ENCODE peak calls at places on chromosomes 4 and X, in nine cellular contexts. One of them, this sample, is unnamed.

GRCh38 chrX:19535481-19535880 is 20.2 kb upstream of the MAP3K15 start:
- DNase-seq in activated CD4-positive, alpha-beta T cell treated with anti-CD3 and anti-CD28 coated beads, Interleukin-2, amount 10 ng/mL, durations not matched to agents 7 days and 5 days: no peak
- DNase-seq in PC-3: peak
- DNase-seq in NCI-H460: no peak
- DNase-seq in stimulated activated CD4-positive, alpha-beta T cell treated with anti-CD3 and anti-CD28 coated beads, Interleukin-2, amount 100 ng/mL, for 48 hours: no peak
- DNase-seq in endothelial cell: no peak
- DNase-seq in fibroblast of pulmonary artery: peak
- DNase-seq in NCI-H2227 treated with DMSO at 0.1 percent for 48 hours: peak
- DNase-seq in naive B cell: no peak
- DNase-seq in this sample: no peak

GRCh38 chrX:54157561-54157960 is 25.5 kb downstream of the FAM120C start:
- DNase-seq in activated CD4-positive, alpha-beta T cell treated with anti-CD3 and anti-CD28 coated beads, Interleukin-2, amount 10 ng/mL, durations not matched to agents 7 days and 5 days: no peak
- DNase-seq in PC-3: peak
- DNase-seq in NCI-H460: no peak
- DNase-seq in stimulated activated CD4-positive, alpha-beta T cell treated with anti-CD3 and anti-CD28 coated beads, Interleukin-2, amount 100 ng/mL, for 48 hours: no peak
- DNase-seq in endothelial cell: no peak
- DNase-seq in fibroblast of pulmonary artery: no peak
- DNase-seq in NCI-H2227 treated with DMSO at 0.1 percent for 48 hours: no peak
- DNase-seq in naive B cell: no peak
- DNase-seq in this sample: no peak

GRCh38 chrX:14964500-14964899 is 91.3 kb downstream of the MOSPD2 start:
- DNase-seq in activated CD4-positive, alpha-beta T cell treated with anti-CD3 and anti-CD28 coated beads, Interleukin-2, amount 10 ng/mL, durations not matched to agents 7 days and 5 days: no peak
- DNase-seq in PC-3: peak
- DNase-seq in NCI-H460: no peak
- DNase-seq in stimulated activated CD4-positive, alpha-beta T cell treated with anti-CD3 and anti-CD28 coated beads, Interleukin-2, amount 100 ng/mL, for 48 hours: no peak
- DNase-seq in endothelial cell: no peak
- DNase-seq in fibroblast of pulmonary artery: peak
- DNase-seq in NCI-H2227 treated with DMSO at 0.1 percent for 48 hours: no peak
- DNase-seq in naive B cell: no peak
- DNase-seq in this sample: no peak

GRCh38 chr4:169099775-169100180 is 89.7 kb upstream of the CBR4 start:
- DNase-seq in activated CD4-positive, alpha-beta T cell treated with anti-CD3 and anti-CD28 coated beads, Interleukin-2, amount 10 ng/mL, durations not matched to agents 7 days and 5 days: no peak
- DNase-seq in PC-3: no peak
- DNase-seq in NCI-H460: no peak
- DNase-seq in stimulated activated CD4-positive, alpha-beta T cell treated with anti-CD3 and anti-CD28 coated beads, Interleukin-2, amount 100 ng/mL, for 48 hours: no peak
- DNase-seq in endothelial cell: no peak
- DNase-seq in fibroblast of pulmonary artery: peak
- DNase-seq in NCI-H2227 treated with DMSO at 0.1 percent for 48 hours: no peak
- DNase-seq in naive B cell: no peak
- DNase-seq in this sample: no peak

GRCh38 chr4:29046716-29047115 is 1673.5 kb upstream of the PCDH7 start:
- DNase-seq in activated CD4-positive, alpha-beta T cell treated with anti-CD3 and anti-CD28 coated beads, Interleukin-2, amount 10 ng/mL, durations not matched to agents 7 days and 5 days: no peak
- DNase-seq in PC-3: peak
- DNase-seq in NCI-H460: no peak
- DNase-seq in stimulated activated CD4-positive, alpha-beta T cell treated with anti-CD3 and anti-CD28 coated beads, Interleukin-2, amount 100 ng/mL, for 48 hours: no peak
- DNase-seq in endothelial cell: no peak
- DNase-seq in fibroblast of pulmonary artery: peak
- DNase-seq in NCI-H2227 treated with DMSO at 0.1 percent for 48 hours: no peak
- DNase-seq in naive B cell: no peak
- DNase-seq in this sample: no peak

GRCh38 chrX:90883479-90883878 is 551.2 kb upstream of the PABPC5 start:
- DNase-seq in activated CD4-positive, alpha-beta T cell treated with anti-CD3 and anti-CD28 coated beads, Interleukin-2, amount 10 ng/mL, durations not matched to agents 7 days and 5 days: no peak
- DNase-seq in PC-3: no peak
- DNase-seq in NCI-H460: no peak
- DNase-seq in stimulated activated CD4-positive, alpha-beta T cell treated with anti-CD3 and anti-CD28 coated beads, Interleukin-2, amount 100 ng/mL, for 48 hours: no peak
- DNase-seq in endothelial cell: no peak
- DNase-seq in fibroblast of pulmonary artery: no peak
- DNase-seq in NCI-H2227 treated with DMSO at 0.1 percent for 48 hours: no peak
- DNase-seq in naive B cell: no peak
- DNase-seq in this sample: no peak

GRCh38 chr4:165461176-165461835 is 82.5 kb downstream of the CPE start:
- DNase-seq in activated CD4-positive, alpha-beta T cell treated with anti-CD3 and anti-CD28 coated beads, Interleukin-2, amount 10 ng/mL, durations not matched to agents 7 days and 5 days: no peak
- DNase-seq in PC-3: no peak
- DNase-seq in NCI-H460: no peak
- DNase-seq in stimulated activated CD4-positive, alpha-beta T cell treated with anti-CD3 and anti-CD28 coated beads, Interleukin-2, amount 100 ng/mL, for 48 hours: no peak
- DNase-seq in endothelial cell: no peak
- DNase-seq in fibroblast of pulmonary artery: peak
- DNase-seq in NCI-H2227 treated with DMSO at 0.1 percent for 48 hours: no peak
- DNase-seq in naive B cell: no peak
- DNase-seq in this sample: no peak

GRCh38 chr4:152586668-152587067 is 50.8 kb upstream of the FBXW7 start:
- DNase-seq in activated CD4-positive, alpha-beta T cell treated with anti-CD3 and anti-CD28 coated beads, Interleukin-2, amount 10 ng/mL, durations not matched to agents 7 days and 5 days: no peak
- DNase-seq in PC-3: no peak
- DNase-seq in NCI-H460: no peak
- DNase-seq in stimulated activated CD4-positive, alpha-beta T cell treated with anti-CD3 and anti-CD28 coated beads, Interleukin-2, amount 100 ng/mL, for 48 hours: no peak
- DNase-seq in endothelial cell: no peak
- DNase-seq in fibroblast of pulmonary artery: no peak
- DNase-seq in NCI-H2227 treated with DMSO at 0.1 percent for 48 hours: no peak
- DNase-seq in naive B cell: no peak
- DNase-seq in this sample: no peak

GRCh38 chr4:53937918-53938317 is 126.5 kb downstream of the CHIC2 start:
- DNase-seq in activated CD4-positive, alpha-beta T cell treated with anti-CD3 and anti-CD28 coated beads, Interleukin-2, amount 10 ng/mL, durations not matched to agents 7 days and 5 days: no peak
- DNase-seq in PC-3: no peak
- DNase-seq in NCI-H460: no peak
- DNase-seq in stimulated activated CD4-positive, alpha-beta T cell treated with anti-CD3 and anti-CD28 coated beads, Interleukin-2, amount 100 ng/mL, for 48 hours: no peak
- DNase-seq in endothelial cell: no peak
- DNase-seq in fibroblast of pulmonary artery: peak
- DNase-seq in NCI-H2227 treated with DMSO at 0.1 percent for 48 hours: no peak
- DNase-seq in naive B cell: no peak
- DNase-seq in this sample: no peak

GRCh38 chr4:138702471-138702870 is 313.1 kb upstream of the NOCT start:
- DNase-seq in activated CD4-positive, alpha-beta T cell treated with anti-CD3 and anti-CD28 coated beads, Interleukin-2, amount 10 ng/mL, durations not matched to agents 7 days and 5 days: no peak
- DNase-seq in PC-3: no peak
- DNase-seq in NCI-H460: no peak
- DNase-seq in stimulated activated CD4-positive, alpha-beta T cell treated with anti-CD3 and anti-CD28 coated beads, Interleukin-2, amount 100 ng/mL, for 48 hours: no peak
- DNase-seq in endothelial cell: no peak
- DNase-seq in fibroblast of pulmonary artery: no peak
- DNase-seq in NCI-H2227 treated with DMSO at 0.1 percent for 48 hours: no peak
- DNase-seq in naive B cell: no peak
- DNase-seq in this sample: no peak

GRCh38 chrX:153668423-153669173 is 5.0 kb downstream of the PNCK start:
- DNase-seq in activated CD4-positive, alpha-beta T cell treated with anti-CD3 and anti-CD28 coated beads, Interleukin-2, amount 10 ng/mL, durations not matched to agents 7 days and 5 days: no peak
- DNase-seq in PC-3: no peak
- DNase-seq in NCI-H460: no peak
- DNase-seq in stimulated activated CD4-positive, alpha-beta T cell treated with anti-CD3 and anti-CD28 coated beads, Interleukin-2, amount 100 ng/mL, for 48 hours: no peak
- DNase-seq in endothelial cell: no peak
- DNase-seq in fibroblast of pulmonary artery: no peak
- DNase-seq in NCI-H2227 treated with DMSO at 0.1 percent for 48 hours: no peak
- DNase-seq in naive B cell: no peak
- DNase-seq in this sample: no peak

GRCh38 chr4:173191623-173192041 is 23.0 kb downstream of the GALNT7 start:
- DNase-seq in activated CD4-positive, alpha-beta T cell treated with anti-CD3 and anti-CD28 coated beads, Interleukin-2, amount 10 ng/mL, durations not matched to agents 7 days and 5 days: no peak
- DNase-seq in PC-3: peak
- DNase-seq in NCI-H460: no peak
- DNase-seq in stimulated activated CD4-positive, alpha-beta T cell treated with anti-CD3 and anti-CD28 coated beads, Interleukin-2, amount 100 ng/mL, for 48 hours: no peak
- DNase-seq in endothelial cell: no peak
- DNase-seq in fibroblast of pulmonary artery: peak
- DNase-seq in NCI-H2227 treated with DMSO at 0.1 percent for 48 hours: no peak
- DNase-seq in naive B cell: no peak
- DNase-seq in this sample: no peak

GRCh38 chr4:138697771-138698170 is 317.8 kb upstream of the NOCT start:
- DNase-seq in activated CD4-positive, alpha-beta T cell treated with anti-CD3 and anti-CD28 coated beads, Interleukin-2, amount 10 ng/mL, durations not matched to agents 7 days and 5 days: no peak
- DNase-seq in PC-3: no peak
- DNase-seq in NCI-H460: no peak
- DNase-seq in stimulated activated CD4-positive, alpha-beta T cell treated with anti-CD3 and anti-CD28 coated beads, Interleukin-2, amount 100 ng/mL, for 48 hours: no peak
- DNase-seq in endothelial cell: no peak
- DNase-seq in fibroblast of pulmonary artery: peak
- DNase-seq in NCI-H2227 treated with DMSO at 0.1 percent for 48 hours: no peak
- DNase-seq in naive B cell: no peak
- DNase-seq in this sample: no peak

GRCh38 chr4:6524436-6524835 is 50.6 kb upstream of the MAN2B2 start:
- DNase-seq in activated CD4-positive, alpha-beta T cell treated with anti-CD3 and anti-CD28 coated beads, Interleukin-2, amount 10 ng/mL, durations not matched to agents 7 days and 5 days: no peak
- DNase-seq in PC-3: no peak
- DNase-seq in NCI-H460: no peak
- DNase-seq in stimulated activated CD4-positive, alpha-beta T cell treated with anti-CD3 and anti-CD28 coated beads, Interleukin-2, amount 100 ng/mL, for 48 hours: no peak
- DNase-seq in endothelial cell: no peak
- DNase-seq in fibroblast of pulmonary artery: no peak
- DNase-seq in NCI-H2227 treated with DMSO at 0.1 percent for 48 hours: no peak
- DNase-seq in naive B cell: no peak
- DNase-seq in this sample: no peak

GRCh38 chrX:53684415-53685192 is 1.9 kb downstream of the HUWE1 start:
- DNase-seq in activated CD4-positive, alpha-beta T cell treated with anti-CD3 and anti-CD28 coated beads, Interleukin-2, amount 10 ng/mL, durations not matched to agents 7 days and 5 days: no peak
- DNase-seq in PC-3: peak
- DNase-seq in NCI-H460: peak
- DNase-seq in stimulated activated CD4-positive, alpha-beta T cell treated with anti-CD3 and anti-CD28 coated beads, Interleukin-2, amount 100 ng/mL, for 48 hours: no peak
- DNase-seq in endothelial cell: no peak
- DNase-seq in fibroblast of pulmonary artery: no peak
- DNase-seq in NCI-H2227 treated with DMSO at 0.1 percent for 48 hours: no peak
- DNase-seq in naive B cell: no peak
- DNase-seq in this sample: no peak

GRCh38 chr4:146834263-146835034 is 111.2 kb downstream of the TTC29 start:
- DNase-seq in activated CD4-positive, alpha-beta T cell treated with anti-CD3 and anti-CD28 coated beads, Interleukin-2, amount 10 ng/mL, durations not matched to agents 7 days and 5 days: no peak
- DNase-seq in PC-3: no peak
- DNase-seq in NCI-H460: no peak
- DNase-seq in stimulated activated CD4-positive, alpha-beta T cell treated with anti-CD3 and anti-CD28 coated beads, Interleukin-2, amount 100 ng/mL, for 48 hours: no peak
- DNase-seq in endothelial cell: no peak
- DNase-seq in fibroblast of pulmonary artery: no peak
- DNase-seq in NCI-H2227 treated with DMSO at 0.1 percent for 48 hours: no peak
- DNase-seq in naive B cell: no peak
- DNase-seq in this sample: no peak

GRCh38 chr4:123849495-123849894 is 452.9 kb downstream of the SPRY1 start:
- DNase-seq in activated CD4-positive, alpha-beta T cell treated with anti-CD3 and anti-CD28 coated beads, Interleukin-2, amount 10 ng/mL, durations not matched to agents 7 days and 5 days: no peak
- DNase-seq in PC-3: no peak
- DNase-seq in NCI-H460: no peak
- DNase-seq in stimulated activated CD4-positive, alpha-beta T cell treated with anti-CD3 and anti-CD28 coated beads, Interleukin-2, amount 100 ng/mL, for 48 hours: no peak
- DNase-seq in endothelial cell: no peak
- DNase-seq in fibroblast of pulmonary artery: no peak
- DNase-seq in NCI-H2227 treated with DMSO at 0.1 percent for 48 hours: no peak
- DNase-seq in naive B cell: no peak
- DNase-seq in this sample: no peak

GRCh38 chr4:61505773-61506640 is 305.9 kb downstream of the ADGRL3 start:
- DNase-seq in activated CD4-positive, alpha-beta T cell treated with anti-CD3 and anti-CD28 coated beads, Interleukin-2, amount 10 ng/mL, durations not matched to agents 7 days and 5 days: no peak
- DNase-seq in PC-3: no peak
- DNase-seq in NCI-H460: no peak
- DNase-seq in stimulated activated CD4-positive, alpha-beta T cell treated with anti-CD3 and anti-CD28 coated beads, Interleukin-2, amount 100 ng/mL, for 48 hours: no peak
- DNase-seq in endothelial cell: no peak
- DNase-seq in fibroblast of pulmonary artery: no peak
- DNase-seq in NCI-H2227 treated with DMSO at 0.1 percent for 48 hours: no peak
- DNase-seq in naive B cell: no peak
- DNase-seq in this sample: no peak

GRCh38 chr4:118351851-118352827 is 664 bp downstream of the PRSS12 start:
- DNase-seq in activated CD4-positive, alpha-beta T cell treated with anti-CD3 and anti-CD28 coated beads, Interleukin-2, amount 10 ng/mL, durations not matched to agents 7 days and 5 days: peak
- DNase-seq in PC-3: no peak
- DNase-seq in NCI-H460: no peak
- DNase-seq in stimulated activated CD4-positive, alpha-beta T cell treated with anti-CD3 and anti-CD28 coated beads, Interleukin-2, amount 100 ng/mL, for 48 hours: no peak
- DNase-seq in endothelial cell: peak
- DNase-seq in fibroblast of pulmonary artery: peak
- DNase-seq in NCI-H2227 treated with DMSO at 0.1 percent for 48 hours: no peak
- DNase-seq in naive B cell: peak
- DNase-seq in this sample: peak

GRCh38 chr4:103429283-103429682 is 231.1 kb upstream of the CENPE start:
- DNase-seq in activated CD4-positive, alpha-beta T cell treated with anti-CD3 and anti-CD28 coated beads, Interleukin-2, amount 10 ng/mL, durations not matched to agents 7 days and 5 days: peak
- DNase-seq in PC-3: no peak
- DNase-seq in NCI-H460: no peak
- DNase-seq in stimulated activated CD4-positive, alpha-beta T cell treated with anti-CD3 and anti-CD28 coated beads, Interleukin-2, amount 100 ng/mL, for 48 hours: peak
- DNase-seq in endothelial cell: peak
- DNase-seq in fibroblast of pulmonary artery: no peak
- DNase-seq in NCI-H2227 treated with DMSO at 0.1 percent for 48 hours: no peak
- DNase-seq in naive B cell: no peak
- DNase-seq in this sample: no peak

GRCh38 chrX:10819973-10820372 is 199.6 kb upstream of the MID1 start:
- DNase-seq in activated CD4-positive, alpha-beta T cell treated with anti-CD3 and anti-CD28 coated beads, Interleukin-2, amount 10 ng/mL, durations not matched to agents 7 days and 5 days: no peak
- DNase-seq in PC-3: no peak
- DNase-seq in NCI-H460: no peak
- DNase-seq in stimulated activated CD4-positive, alpha-beta T cell treated with anti-CD3 and anti-CD28 coated beads, Interleukin-2, amount 100 ng/mL, for 48 hours: no peak
- DNase-seq in endothelial cell: no peak
- DNase-seq in fibroblast of pulmonary artery: no peak
- DNase-seq in NCI-H2227 treated with DMSO at 0.1 percent for 48 hours: no peak
- DNase-seq in naive B cell: no peak
- DNase-seq in this sample: no peak

This sample was measured in activated CD8-positive, alpha-beta T cell treated with anti-CD3 and anti-CD28 coated beads, Interleukin-2, amount 10 ng/mL, durations not matched to agents 7 days and 5 days.